ENCODE peak calls at places on chromosomes 13 and 19, in five cellular contexts. D is thoracic aorta, E is transverse colon, P is bronchial epithelial cell, N is uterus. Y is an unnamed sample.
A peak's percentile ranks its signal among the peaks of the same experiment; 100 is the strongest.

GRCh38 chr13:72541674-72542073 is 185.8 kb downstream of the MZT1 start:
- DNase-seq in D (no peak), N (no peak), P (peak; percentile 98), E (no peak), Y (peak; percentile 88)

GRCh38 chr13:43087960-43088580 is 64.7 kb downstream of the DNAJC15 start:
- DNase-seq in E (no peak), D (no peak), N (no peak), P (peak; percentile 54), Y (no peak)

GRCh38 chr19:41265376-41266153 is 1.4 kb downstream of the HNRNPUL1 start:
- DNase-seq in D (no peak), N (no peak), P (peak; percentile 8), E (peak; percentile 24), Y (peak; percentile 16)

GRCh38 chr13:98429977-98430785 is 146.7 kb downstream of the STK24 start:
- DNase-seq in D (no peak), P (no peak), N (no peak), E (no peak), Y (no peak)

GRCh38 chr19:28443361-28443760 is 769.6 kb downstream of the UQCRFS1 start:
- DNase-seq in P (no peak), N (no peak), D (no peak), E (peak; percentile 32), Y (no peak)

GRCh38 chr19:56086671-56087430 is 34.2 kb downstream of the ZNF787 start:
- DNase-seq in P (no peak), D (no peak), E (no peak), N (no peak), Y (no peak)

GRCh38 chr19:17496337-17496997 is 15.0 kb upstream of the PGLS start:
- DNase-seq in P (peak; percentile 63), E (peak; percentile 81), D (no peak), N (peak; percentile 46), Y (peak; percentile 56)

GRCh38 chr19:10552596-10553053 is 8.9 kb downstream of the ATG4D start:
- DNase-seq in D (no peak), N (no peak), E (no peak), P (no peak), Y (no peak)

GRCh38 chr19:36046443-36047050 is 7.5 kb downstream of the THAP8 start:
- DNase-seq in N (no peak), E (no peak), P (no peak), D (no peak), Y (no peak)

GRCh38 chr19:19652482-19653295 is 9.2 kb upstream of the GMIP start:
- DNase-seq in P (no peak), E (no peak), N (peak; percentile 9), D (no peak), Y (peak; percentile 16)

GRCh38 chr13:68440874-68441273 is 1210.7 kb upstream of the PCDH9 start:
- DNase-seq in E (no peak), P (no peak), D (no peak), N (no peak), Y (no peak)

GRCh38 chr19:12527034-12527836 is 24.0 kb downstream of the ZNF564 start:
- DNase-seq in D (no peak), E (no peak), P (peak; percentile 28), N (no peak), Y (peak; percentile 17)

GRCh38 chr13:74046461-74046860 is 87.7 kb downstream of the KLF12 start:
- DNase-seq in D (no peak), N (no peak), E (no peak), P (no peak), Y (no peak)

GRCh38 chr19:50507376-50507775 is 3.6 kb downstream of the JOSD2 start:
- DNase-seq in E (no peak), P (no peak), D (no peak), N (no peak), Y (no peak)

GRCh38 chr13:43783820-43784219 is 3.0 kb downstream of the ENOX1 start:
- DNase-seq in N (no peak), D (no peak), E (no peak), P (peak; percentile 67), Y (peak; percentile 62)

GRCh38 chr13:73045036-73045435 is 13.8 kb upstream of the KLF5 start:
- DNase-seq in E (no peak), P (no peak), N (no peak), D (no peak), Y (no peak)

GRCh38 chr13:82216165-82216564 is 1666.1 kb downstream of the SLITRK1 start:
- DNase-seq in D (no peak), N (no peak), P (no peak), E (no peak), Y (no peak)

GRCh38 chr19:4709440-4710280 is 14.0 kb downstream of the DPP9 start:
- DNase-seq in E (no peak), P (no peak), N (no peak), D (no peak), Y (no peak)

GRCh38 chr13:48892311-48892710 is 83.4 kb upstream of the FNDC3A start:
- DNase-seq in E (no peak), D (no peak), P (peak; percentile 99), N (no peak), Y (peak; percentile 96)

GRCh38 chr13:93116809-93117208 is 109.8 kb upstream of the GPC6 start:
- DNase-seq in D (no peak), N (no peak), P (no peak), E (no peak), Y (no peak)

GRCh38 chr19:54573330-54573872 is at the start of gene LILRA2:
- DNase-seq in P (no peak), E (no peak), D (no peak), N (no peak), Y (no peak)

GRCh38 chr19:53112286-53112685 is 9.1 kb upstream of the ZNF160 start:
- DNase-seq in P (no peak), N (no peak), D (no peak), E (no peak), Y (peak; percentile 53)

GRCh38 chr13:37652596-37652995 is 54.0 kb upstream of the POSTN start:
- DNase-seq in N (no peak), D (no peak), E (no peak), P (no peak), Y (no peak)

GRCh38 chr13:89726690-89727435 is 1620.6 kb upstream of the MIR17HG start:
- DNase-seq in N (no peak), D (no peak), E (no peak), P (peak; percentile 95), Y (peak; percentile 95)

GRCh38 chr19:33519416-33519815 is 2.2 kb downstream of the PEPD start:
- DNase-seq in D (no peak), E (no peak), P (no peak), N (no peak), Y (no peak)

GRCh38 chr13:92188574-92188973 is 790.2 kb downstream of the GPC5 start:
- DNase-seq in D (no peak), N (no peak), P (no peak), E (no peak), Y (no peak)

GRCh38 chr13:22455036-22455435 is 725.7 kb upstream of the SGCG start:
- DNase-seq in D (no peak), E (no peak), N (no peak), P (no peak), Y (no peak)

GRCh38 chr13:27448308-27448707 is 2.1 kb downstream of the MTIF3 start:
- DNase-seq in D (no peak), N (no peak), P (no peak), E (no peak), Y (no peak)

GRCh38 chr19:1668339-1669123 is 16.1 kb upstream of the TCF3 start:
- DNase-seq in N (no peak), D (no peak), P (no peak), E (peak; percentile 60), Y (no peak)

GRCh38 chr19:48970923-48971395 is 5.8 kb downstream of the FTL start:
- DNase-seq in P (peak; percentile 46), D (no peak), E (peak; percentile 86), N (peak; percentile 81), Y (no peak)

GRCh38 chr19:10961073-10961762 is 388 bp downstream of the SMARCA4 start:
- DNase-seq in D (no peak), P (no peak), N (peak; percentile 36), E (peak; percentile 30), Y (no peak)

GRCh38 chr13:46595136-46595917 is 42.4 kb downstream of the LRCH1 start:
- DNase-seq in N (peak; percentile 33), E (no peak), D (no peak), P (peak; percentile 90), Y (peak; percentile 82)

GRCh38 chr13:95494082-95494681 is 58.3 kb upstream of the CLDN10 start:
- DNase-seq in P (peak; percentile 83), E (no peak), N (no peak), D (no peak), Y (peak; percentile 65)

GRCh38 chr19:8304841-8305621 is 3.1 kb downstream of the CD320 start:
- DNase-seq in P (no peak), N (peak; percentile 19), D (no peak), E (peak; percentile 19), Y (no peak)

DNA sequence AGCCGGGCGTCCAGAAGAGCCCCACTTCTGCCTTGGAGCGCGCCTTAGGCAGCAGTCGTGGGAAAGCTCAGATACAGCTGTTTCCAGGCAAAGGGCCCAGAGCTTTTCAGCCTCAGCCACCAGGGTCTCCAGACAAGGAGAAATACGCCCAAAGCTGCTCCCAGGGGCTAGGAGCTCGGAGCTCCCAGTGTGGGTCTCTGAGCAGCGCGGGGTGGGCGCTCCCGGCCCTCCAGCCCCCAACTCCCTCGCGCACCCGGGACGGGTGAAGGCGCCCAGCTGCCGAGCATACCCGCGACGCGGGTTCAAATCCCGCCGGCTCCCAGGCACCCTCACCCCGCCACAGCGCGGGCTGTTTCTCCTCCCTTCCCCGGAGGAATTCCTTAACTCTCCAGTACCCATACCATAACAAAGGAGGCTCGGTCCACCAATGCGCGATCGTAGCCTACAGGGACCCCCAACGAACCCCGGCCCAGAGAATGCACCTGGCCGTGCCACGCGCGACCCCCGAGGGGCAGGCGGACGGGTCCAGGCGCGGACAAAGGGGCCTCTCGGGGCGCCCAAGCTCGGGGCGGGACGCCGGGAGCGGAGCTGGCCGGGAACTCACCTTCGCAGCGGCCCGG is 507 bp downstream of the COL4A1 start:
- DNase-seq in N (peak; percentile 62), D (no peak), P (no peak), E (no peak), Y (no peak)
- H3K36me3 ChIP-seq in N (no peaks in the 10 kb centered on the region), D (no peaks in the 10 kb centered on the region), P (no peaks in the 10 kb centered on the region), E (no peaks in the 10 kb centered on the region), Y (no peaks in the 10 kb centered on the region)

GRCh38 chr19:51994048-51994644 is 7.5 kb upstream of the ZNF350 start:
- DNase-seq in E (no peak), N (no peak), D (no peak), P (no peak), Y (no peak)
- H3K36me3 ChIP-seq in E (peaks cover 3% of the 10 kb centered on the region), N (no peaks in the 10 kb centered on the region), D (peaks cover 58% of the 10 kb centered on the region), P (no peaks in the 10 kb centered on the region), Y (peaks cover 2% of the 10 kb centered on the region)

GRCh38 chr19:7280940-7281666 is 13.1 kb downstream of the INSR start:
- DNase-seq in E (no peak), P (no peak), N (no peak), D (no peak), Y (no peak)
- H3K36me3 ChIP-seq in E (no peaks in the 10 kb centered on the region), P (no peaks in the 10 kb centered on the region), N (no peaks in the 10 kb centered on the region), D (no peaks in the 10 kb centered on the region), Y (no peaks in the 10 kb centered on the region)

DNA sequence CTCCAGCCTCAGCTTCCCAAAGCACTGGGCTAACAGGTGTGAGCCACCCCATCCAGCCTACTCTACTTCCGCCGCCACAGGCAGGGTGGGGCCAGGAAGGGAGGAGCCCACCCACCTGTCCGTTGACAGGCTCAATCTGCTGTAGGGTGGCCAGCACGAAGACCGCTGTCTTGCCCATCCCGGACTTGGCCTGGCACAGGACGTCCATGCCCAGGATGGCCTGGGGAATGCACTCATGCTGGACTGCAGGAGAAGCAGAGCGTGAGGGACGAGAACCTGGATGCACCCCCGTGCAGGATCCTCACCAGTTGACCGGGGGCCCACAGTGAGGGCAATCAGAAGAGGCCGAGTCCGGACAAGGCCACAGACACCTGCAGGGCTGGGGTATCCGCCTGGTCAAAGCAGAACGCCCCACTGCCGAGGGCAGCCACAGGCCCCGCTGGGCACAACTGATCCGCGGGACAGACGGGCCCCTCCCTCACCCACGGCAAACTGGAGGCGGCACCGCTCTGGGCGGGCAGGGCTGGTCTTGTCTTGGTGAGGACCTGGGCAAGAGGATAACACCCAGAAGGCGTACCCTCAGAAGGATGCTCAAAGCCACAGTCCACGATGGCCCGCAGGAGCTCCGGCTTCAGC is 6.6 kb downstream of the DDX39A start:
- DNase-seq in P (no peak), N (no peak), E (no peak), D (no peak), Y (no peak)
- H3K36me3 ChIP-seq in P (peaks cover 44% of the 10 kb centered on the region), N (no peaks in the 10 kb centered on the region), E (peaks cover 10% of the 10 kb centered on the region), D (peaks cover 50% of the 10 kb centered on the region), Y (peaks cover 23% of the 10 kb centered on the region)

Y was measured in mammary epithelial cell.